ENCODE peak calls at places on chromosomes 6 and 20, in eight cellular contexts. One of them, this sample, is unnamed.

GRCh38 chr6:24696097-24696496 is 22.9 kb downstream of the C6orf62 start:
- DNase-seq in NCI-H69: no peak
- DNase-seq in T-cell: no peak
- DNase-seq in HTR-8/SVneo: no peak
- DNase-seq in NCI-H2081: no peak
- DNase-seq in activated T-cell treated with anti-CD3 and anti-CD28 coated beads for 4 hours: no peak
- DNase-seq in AG10803: no peak
- DNase-seq in Kasumi-1: no peak
- DNase-seq in this sample: no peak

GRCh38 chr6:63572733-63573139 is 456 bp downstream of the LOC128125822 start:
- DNase-seq in NCI-H2081: no peak
- DNase-seq in T-cell: no peak
- DNase-seq in activated T-cell treated with anti-CD3 and anti-CD28 coated beads for 4 hours: no peak
- DNase-seq in HTR-8/SVneo: no peak
- DNase-seq in AG10803: peak; percentile 6
- DNase-seq in Kasumi-1: no peak
- DNase-seq in NCI-H69: peak; percentile 63
- DNase-seq in this sample: no peak

GRCh38 chr6:157911786-157912185 is 69.9 kb upstream of the SYNJ2 start:
- DNase-seq in AG10803: no peak
- DNase-seq in Kasumi-1: no peak
- DNase-seq in NCI-H69: no peak
- DNase-seq in NCI-H2081: no peak
- DNase-seq in T-cell: no peak
- DNase-seq in activated T-cell treated with anti-CD3 and anti-CD28 coated beads for 4 hours: no peak
- DNase-seq in HTR-8/SVneo: no peak
- DNase-seq in this sample: no peak

GRCh38 chr6:21073318-21073839 is 520.2 kb upstream of the SOX4 start:
- DNase-seq in Kasumi-1: no peak
- DNase-seq in NCI-H2081: no peak
- DNase-seq in NCI-H69: no peak
- DNase-seq in T-cell: no peak
- DNase-seq in AG10803: no peak
- DNase-seq in HTR-8/SVneo: no peak
- DNase-seq in activated T-cell treated with anti-CD3 and anti-CD28 coated beads for 4 hours: no peak
- DNase-seq in this sample: no peak

GRCh38 chr20:47267621-47268020 is 88.9 kb downstream of the ZMYND8 start:
- DNase-seq in AG10803: no peak
- DNase-seq in Kasumi-1: no peak
- DNase-seq in NCI-H2081: no peak
- DNase-seq in NCI-H69: no peak
- DNase-seq in activated T-cell treated with anti-CD3 and anti-CD28 coated beads for 4 hours: no peak
- DNase-seq in T-cell: no peak
- DNase-seq in HTR-8/SVneo: no peak
- DNase-seq in this sample: no peak

GRCh38 chr6:24927985-24928735 is 7.6 kb downstream of the RIPOR2 start:
- DNase-seq in NCI-H69: no peak
- DNase-seq in AG10803: no peak
- DNase-seq in Kasumi-1: no peak
- DNase-seq in NCI-H2081: no peak
- DNase-seq in activated T-cell treated with anti-CD3 and anti-CD28 coated beads for 4 hours: no peak
- DNase-seq in T-cell: no peak
- DNase-seq in HTR-8/SVneo: no peak
- DNase-seq in this sample: no peak

GRCh38 chr20:40563296-40563950 is 125.6 kb downstream of the MAFB start:
- DNase-seq in T-cell: no peak
- DNase-seq in activated T-cell treated with anti-CD3 and anti-CD28 coated beads for 4 hours: no peak
- DNase-seq in HTR-8/SVneo: no peak
- DNase-seq in NCI-H2081: no peak
- DNase-seq in AG10803: peak; percentile 29
- DNase-seq in Kasumi-1: no peak
- DNase-seq in NCI-H69: peak; percentile 1
- DNase-seq in this sample: no peak

GRCh38 chr6:148972481-148972880 is 225.7 kb downstream of the UST start:
- DNase-seq in activated T-cell treated with anti-CD3 and anti-CD28 coated beads for 4 hours: peak; percentile 29
- DNase-seq in T-cell: peak; percentile 45
- DNase-seq in AG10803: no peak
- DNase-seq in NCI-H2081: peak; percentile 79
- DNase-seq in HTR-8/SVneo: no peak
- DNase-seq in NCI-H69: peak; percentile 95
- DNase-seq in Kasumi-1: no peak
- DNase-seq in this sample: no peak

GRCh38 chr6:20366082-20366834 is 35.4 kb upstream of the E2F3 start:
- DNase-seq in Kasumi-1: no peak
- DNase-seq in HTR-8/SVneo: no peak
- DNase-seq in AG10803: no peak
- DNase-seq in NCI-H2081: no peak
- DNase-seq in NCI-H69: peak; percentile 26
- DNase-seq in T-cell: peak; percentile 62
- DNase-seq in activated T-cell treated with anti-CD3 and anti-CD28 coated beads for 4 hours: peak; percentile 36
- DNase-seq in this sample: no peak

GRCh38 chr6:89400050-89400449 is 12.0 kb downstream of the RRAGD start:
- DNase-seq in T-cell: no peak
- DNase-seq in NCI-H2081: no peak
- DNase-seq in NCI-H69: no peak
- DNase-seq in AG10803: no peak
- DNase-seq in activated T-cell treated with anti-CD3 and anti-CD28 coated beads for 4 hours: no peak
- DNase-seq in Kasumi-1: no peak
- DNase-seq in HTR-8/SVneo: no peak
- DNase-seq in this sample: no peak

GRCh38 chr6:38155576-38156204 is 336.2 kb downstream of the ZFAND3 start:
- DNase-seq in NCI-H69: no peak
- DNase-seq in Kasumi-1: no peak
- DNase-seq in NCI-H2081: no peak
- DNase-seq in HTR-8/SVneo: no peak
- DNase-seq in activated T-cell treated with anti-CD3 and anti-CD28 coated beads for 4 hours: no peak
- DNase-seq in T-cell: no peak
- DNase-seq in AG10803: no peak
- DNase-seq in this sample: peak; percentile 22

GRCh38 chr6:138577151-138577915 is 78.0 kb upstream of the NHSL1 start:
- DNase-seq in NCI-H69: peak; percentile 94
- DNase-seq in HTR-8/SVneo: no peak
- DNase-seq in activated T-cell treated with anti-CD3 and anti-CD28 coated beads for 4 hours: no peak
- DNase-seq in AG10803: no peak
- DNase-seq in Kasumi-1: no peak
- DNase-seq in T-cell: no peak
- DNase-seq in NCI-H2081: peak; percentile 58
- DNase-seq in this sample: no peak

GRCh38 chr6:42147138-42147562 is 4.7 kb upstream of the C6orf132 start:
- DNase-seq in NCI-H69: no peak
- DNase-seq in HTR-8/SVneo: no peak
- DNase-seq in activated T-cell treated with anti-CD3 and anti-CD28 coated beads for 4 hours: no peak
- DNase-seq in Kasumi-1: no peak
- DNase-seq in NCI-H2081: no peak
- DNase-seq in AG10803: no peak
- DNase-seq in T-cell: no peak
- DNase-seq in this sample: no peak

GRCh38 chr6:81465859-81466258 is 286.6 kb downstream of the TENT5A start:
- DNase-seq in NCI-H69: peak; percentile 35
- DNase-seq in Kasumi-1: peak; percentile 57
- DNase-seq in HTR-8/SVneo: no peak
- DNase-seq in T-cell: no peak
- DNase-seq in AG10803: peak; percentile 46
- DNase-seq in activated T-cell treated with anti-CD3 and anti-CD28 coated beads for 4 hours: no peak
- DNase-seq in NCI-H2081: no peak
- DNase-seq in this sample: no peak

GRCh38 chr6:88914885-88915598 is 48.4 kb downstream of the RNGTT start:
- DNase-seq in Kasumi-1: no peak
- DNase-seq in AG10803: peak; percentile 31
- DNase-seq in T-cell: no peak
- DNase-seq in activated T-cell treated with anti-CD3 and anti-CD28 coated beads for 4 hours: no peak
- DNase-seq in HTR-8/SVneo: no peak
- DNase-seq in NCI-H69: no peak
- DNase-seq in NCI-H2081: no peak
- DNase-seq in this sample: no peak

GRCh38 chr20:40860487-40860902 is 168.1 kb upstream of the TOP1 start:
- DNase-seq in NCI-H69: no peak
- DNase-seq in Kasumi-1: no peak
- DNase-seq in HTR-8/SVneo: no peak
- DNase-seq in AG10803: peak; percentile 58
- DNase-seq in activated T-cell treated with anti-CD3 and anti-CD28 coated beads for 4 hours: no peak
- DNase-seq in NCI-H2081: no peak
- DNase-seq in T-cell: no peak
- DNase-seq in this sample: no peak

GRCh38 chr6:87925373-87926060 is 122.1 kb upstream of the SPACA1 start:
- DNase-seq in T-cell: peak; percentile 28
- DNase-seq in HTR-8/SVneo: no peak
- DNase-seq in AG10803: no peak
- DNase-seq in NCI-H2081: no peak
- DNase-seq in Kasumi-1: no peak
- DNase-seq in activated T-cell treated with anti-CD3 and anti-CD28 coated beads for 4 hours: no peak
- DNase-seq in NCI-H69: peak; percentile 14
- DNase-seq in this sample: no peak

GRCh38 chr6:133889557-133890301 is 816 bp downstream of the TCF21 start:
- DNase-seq in T-cell: no peak
- DNase-seq in AG10803: peak; percentile 35
- DNase-seq in Kasumi-1: no peak
- DNase-seq in HTR-8/SVneo: peak; percentile 56
- DNase-seq in activated T-cell treated with anti-CD3 and anti-CD28 coated beads for 4 hours: no peak
- DNase-seq in NCI-H69: no peak
- DNase-seq in NCI-H2081: no peak
- DNase-seq in this sample: no peak

GRCh38 chr20:40416274-40416673 is 272.8 kb downstream of the MAFB start:
- DNase-seq in Kasumi-1: no peak
- DNase-seq in NCI-H2081: no peak
- DNase-seq in NCI-H69: no peak
- DNase-seq in T-cell: no peak
- DNase-seq in activated T-cell treated with anti-CD3 and anti-CD28 coated beads for 4 hours: no peak
- DNase-seq in AG10803: no peak
- DNase-seq in HTR-8/SVneo: no peak
- DNase-seq in this sample: no peak

GRCh38 chr6:84872996-84873395 is 108.6 kb upstream of the TBX18 start:
- DNase-seq in Kasumi-1: no peak
- DNase-seq in activated T-cell treated with anti-CD3 and anti-CD28 coated beads for 4 hours: no peak
- DNase-seq in NCI-H69: no peak
- DNase-seq in NCI-H2081: no peak
- DNase-seq in AG10803: no peak
- DNase-seq in HTR-8/SVneo: no peak
- DNase-seq in T-cell: no peak
- DNase-seq in this sample: no peak

GRCh38 chr6:89081129-89081422 is 525 bp downstream of the PNRC1 start:
- DNase-seq in HTR-8/SVneo: no peak
- DNase-seq in T-cell: no peak
- DNase-seq in NCI-H69: peak; percentile 74
- DNase-seq in activated T-cell treated with anti-CD3 and anti-CD28 coated beads for 4 hours: no peak
- DNase-seq in NCI-H2081: no peak
- DNase-seq in AG10803: no peak
- DNase-seq in Kasumi-1: no peak
- DNase-seq in this sample: no peak

GRCh38 chr6:16265351-16266341 is 27.3 kb downstream of the GMPR start:
- DNase-seq in AG10803: no peak
- DNase-seq in HTR-8/SVneo: no peak
- DNase-seq in activated T-cell treated with anti-CD3 and anti-CD28 coated beads for 4 hours: no peak
- DNase-seq in T-cell: no peak
- DNase-seq in NCI-H2081: no peak
- DNase-seq in Kasumi-1: no peak
- DNase-seq in NCI-H69: no peak
- DNase-seq in this sample: no peak

GRCh38 chr20:62732766-62733165 is 24.1 kb downstream of the NTSR1 start:
- DNase-seq in AG10803: no peak
- DNase-seq in HTR-8/SVneo: no peak
- DNase-seq in NCI-H69: no peak
- DNase-seq in T-cell: no peak
- DNase-seq in Kasumi-1: no peak
- DNase-seq in activated T-cell treated with anti-CD3 and anti-CD28 coated beads for 4 hours: no peak
- DNase-seq in NCI-H2081: no peak
- DNase-seq in this sample: no peak

GRCh38 chr20:5705827-5706226 is 44.4 kb upstream of the SHLD1 start:
- DNase-seq in AG10803: no peak
- DNase-seq in activated T-cell treated with anti-CD3 and anti-CD28 coated beads for 4 hours: no peak
- DNase-seq in Kasumi-1: no peak
- DNase-seq in HTR-8/SVneo: no peak
- DNase-seq in NCI-H2081: no peak
- DNase-seq in NCI-H69: peak; percentile 52
- DNase-seq in T-cell: no peak
- DNase-seq in this sample: no peak

GRCh38 chr6:153980176-153980575 is 58.9 kb upstream of the OPRM1 start:
- DNase-seq in activated T-cell treated with anti-CD3 and anti-CD28 coated beads for 4 hours: no peak
- DNase-seq in NCI-H2081: no peak
- DNase-seq in NCI-H69: no peak
- DNase-seq in T-cell: no peak
- DNase-seq in AG10803: no peak
- DNase-seq in HTR-8/SVneo: no peak
- DNase-seq in Kasumi-1: no peak
- DNase-seq in this sample: no peak

GRCh38 chr6:148395583-148396101 is 53.0 kb downstream of the SASH1 start:
- DNase-seq in HTR-8/SVneo: no peak
- DNase-seq in NCI-H69: peak; percentile 37
- DNase-seq in AG10803: peak; percentile 84
- DNase-seq in NCI-H2081: no peak
- DNase-seq in Kasumi-1: no peak
- DNase-seq in activated T-cell treated with anti-CD3 and anti-CD28 coated beads for 4 hours: no peak
- DNase-seq in T-cell: no peak
- DNase-seq in this sample: no peak

GRCh38 chr20:17629678-17630089 is 52.4 kb downstream of the RRBP1 start:
- DNase-seq in T-cell: no peak
- DNase-seq in NCI-H2081: no peak
- DNase-seq in NCI-H69: no peak
- DNase-seq in activated T-cell treated with anti-CD3 and anti-CD28 coated beads for 4 hours: no peak
- DNase-seq in HTR-8/SVneo: no peak
- DNase-seq in AG10803: no peak
- DNase-seq in Kasumi-1: no peak
- DNase-seq in this sample: no peak

GRCh38 chr6:144115219-144115618 is 19.8 kb upstream of the SF3B5 start:
- DNase-seq in HTR-8/SVneo: no peak
- DNase-seq in AG10803: no peak
- DNase-seq in T-cell: no peak
- DNase-seq in Kasumi-1: no peak
- DNase-seq in activated T-cell treated with anti-CD3 and anti-CD28 coated beads for 4 hours: no peak
- DNase-seq in NCI-H69: no peak
- DNase-seq in NCI-H2081: no peak
- DNase-seq in this sample: no peak

GRCh38 chr20:20362774-20363435 is 5.0 kb upstream of the INSM1 start:
- DNase-seq in activated T-cell treated with anti-CD3 and anti-CD28 coated beads for 4 hours: no peak
- DNase-seq in Kasumi-1: no peak
- DNase-seq in AG10803: no peak
- DNase-seq in NCI-H69: peak; percentile 96
- DNase-seq in NCI-H2081: peak; percentile 93
- DNase-seq in T-cell: no peak
- DNase-seq in HTR-8/SVneo: no peak
- DNase-seq in this sample: no peak

GRCh38 chr20:5822569-5822968 is 72.4 kb downstream of the SHLD1 start:
- DNase-seq in NCI-H69: peak; percentile 38
- DNase-seq in NCI-H2081: no peak
- DNase-seq in AG10803: no peak
- DNase-seq in Kasumi-1: peak; percentile 60
- DNase-seq in HTR-8/SVneo: no peak
- DNase-seq in activated T-cell treated with anti-CD3 and anti-CD28 coated beads for 4 hours: no peak
- DNase-seq in T-cell: no peak
- DNase-seq in this sample: no peak

GRCh38 chr6:34243901-34244884 is 4.6 kb downstream of the SMIM29 start:
- DNase-seq in activated T-cell treated with anti-CD3 and anti-CD28 coated beads for 4 hours: peak; percentile 65
- DNase-seq in NCI-H2081: no peak
- DNase-seq in T-cell: no peak
- DNase-seq in NCI-H69: peak; percentile 61
- DNase-seq in AG10803: peak; percentile 85
- DNase-seq in Kasumi-1: peak; percentile 66
- DNase-seq in HTR-8/SVneo: peak; percentile 90
- DNase-seq in this sample: no peak

GRCh38 chr6:18360188-18360587 is 27.0 kb upstream of the RNF144B start:
- DNase-seq in AG10803: no peak
- DNase-seq in NCI-H69: peak; percentile 75
- DNase-seq in Kasumi-1: no peak
- DNase-seq in T-cell: no peak
- DNase-seq in activated T-cell treated with anti-CD3 and anti-CD28 coated beads for 4 hours: no peak
- DNase-seq in HTR-8/SVneo: no peak
- DNase-seq in NCI-H2081: no peak
- DNase-seq in this sample: no peak

GRCh38 chr6:133854633-133855598 is 34.0 kb upstream of the TCF21 start:
- DNase-seq in AG10803: no peak
- DNase-seq in activated T-cell treated with anti-CD3 and anti-CD28 coated beads for 4 hours: no peak
- DNase-seq in NCI-H69: peak; percentile 44
- DNase-seq in NCI-H2081: no peak
- DNase-seq in T-cell: no peak
- DNase-seq in HTR-8/SVneo: peak; percentile 46
- DNase-seq in Kasumi-1: no peak
- DNase-seq in this sample: no peak

GRCh38 chr20:14583413-14583812 is 246.0 kb upstream of the FLRT3 start:
- DNase-seq in HTR-8/SVneo: no peak
- DNase-seq in Kasumi-1: no peak
- DNase-seq in activated T-cell treated with anti-CD3 and anti-CD28 coated beads for 4 hours: no peak
- DNase-seq in NCI-H2081: no peak
- DNase-seq in AG10803: no peak
- DNase-seq in NCI-H69: peak; percentile 96
- DNase-seq in T-cell: no peak
- DNase-seq in this sample: no peak

This sample was measured in Panc1.